ENCODE peak calls at places on chromosomes 13 and 19, in nine cellular contexts. S is lower leg skin, N is cardiac fibroblast, W is transverse colon, C is left ventricle myocardium inferior, D is tibial artery, X is pancreas, I is Peyer's patch, R is fibroblast of mammary gland. Y is an unnamed sample.

GRCh38 chr13:53605306-53605705 is 576.7 kb downstream of the OLFM4 start:
- DNase-seq in S (no peak), N (no peak), W (no peak), C (no peak), D (no peak), X (no peak), I (no peak), R (no peak), Y (no peak)

GRCh38 chr13:35818577-35819165 is 312.5 kb downstream of the DCLK1 start:
- DNase-seq in S (no peak), N (peak; percentile 72), W (no peak), C (no peak), D (no peak), X (no peak), I (no peak), R (peak; percentile 70), Y (no peak)

GRCh38 chr13:19596960-19597361 is 35.6 kb upstream of the TPTE2 start:
- DNase-seq in S (no peak), N (peak; percentile 50), W (no peak), C (no peak), D (no peak), X (no peak), I (no peak), R (peak; percentile 85), Y (no peak)

GRCh38 chr19:54335164-54335563 is 3.8 kb downstream of the LILRA4 start:
- DNase-seq in S (no peak), N (no peak), W (no peak), C (no peak), D (no peak), X (no peak), I (peak; percentile 22), R (no peak), Y (no peak)

GRCh38 chr19:50906217-50906616 is 5.0 kb downstream of the KLK4 start:
- DNase-seq in S (no peak), N (no peak), W (peak; percentile 14), C (no peak), D (no peak), X (no peak), I (peak; percentile 54), R (peak; percentile 23), Y (no peak)

GRCh38 chr19:47330466-47330869 is 1.5 kb upstream of the C5AR2 start:
- DNase-seq in S (peak; percentile 31), N (peak; percentile 77), W (no peak), C (no peak), D (no peak), X (no peak), I (no peak), R (no peak), Y (no peak)

GRCh38 chr19:47511128-47511517 is 3.7 kb downstream of the NAPA start:
- DNase-seq in S (no peak), N (no peak), W (no peak), C (peak; percentile 63), D (no peak), X (peak; percentile 85), I (no peak), R (peak; percentile 67), Y (no peak)

GRCh38 chr19:17183858-17184271 is 31.3 kb upstream of the USE1 start:
- DNase-seq in S (no peak), N (no peak), W (no peak), C (no peak), D (no peak), X (no peak), I (no peak), R (no peak), Y (no peak)

GRCh38 chr13:94706854-94707399 is 5.4 kb downstream of the SOX21 start:
- DNase-seq in S (no peak), N (no peak), W (no peak), C (no peak), D (no peak), X (no peak), I (no peak), R (no peak), Y (no peak)

GRCh38 chr13:112943309-112944125 is 25.5 kb upstream of the MCF2L start:
- DNase-seq in S (no peak), N (peak; percentile 18), W (peak; percentile 40), C (peak; percentile 55), D (no peak), X (no peak), I (peak; percentile 55), R (no peak), Y (peak; percentile 75)

GRCh38 chr19:3398114-3398899 is 31.9 kb downstream of the NFIC start:
- DNase-seq in S (peak; percentile 69), N (no peak), W (peak; percentile 67), C (peak; percentile 84), D (peak; percentile 84), X (peak; percentile 95), I (peak; percentile 66), R (no peak), Y (no peak)

GRCh38 chr19:21482863-21483276 is 22.5 kb upstream of the ZNF429 start:
- DNase-seq in S (no peak), N (peak; percentile 44), W (peak; percentile 48), C (peak; percentile 63), D (no peak), X (peak; percentile 83), I (peak; percentile 49), R (peak; percentile 48), Y (no peak)

GRCh38 chr13:46295531-46296464 is 84.1 kb downstream of the LRRC63 start:
- DNase-seq in S (peak; percentile 24), N (peak; percentile 97), W (peak; percentile 34), C (no peak), D (peak; percentile 34), X (no peak), I (peak; percentile 68), R (peak; percentile 98), Y (no peak)

GRCh38 chr19:32350492-32350891 is 5.1 kb downstream of the ZNF507 start:
- DNase-seq in S (no peak), N (no peak), W (no peak), C (no peak), D (no peak), X (no peak), I (no peak), R (peak; percentile 14), Y (no peak)
- TF ChIP-seq CTCF in S (no peak), N (no peak), W (no peak), C (no peak), D (no peak), X (no peak), I (no peak), R (no peak), Y (no peak)

GRCh38 chr19:16116067-16116466 is 4.4 kb downstream of the RAB8A start:
- DNase-seq in S (no peak), N (no peak), W (no peak), C (no peak), D (no peak), X (no peak), I (no peak), R (no peak), Y (no peak)

GRCh38 chr19:16112778-16113177 is 1.1 kb downstream of the RAB8A start:
- DNase-seq in S (no peak), N (no peak), W (no peak), C (no peak), D (no peak), X (peak; percentile 12), I (no peak), R (no peak), Y (no peak)

GRCh38 chr19:16117594-16118033 is 5.9 kb downstream of the RAB8A start:
- DNase-seq in S (no peak), N (no peak), W (peak; percentile 51), C (no peak), D (no peak), X (no peak), I (peak; percentile 67), R (no peak), Y (no peak)

GRCh38 chr19:16113727-16114126 is 2.0 kb downstream of the RAB8A start:
- DNase-seq in S (no peak), N (no peak), W (no peak), C (no peak), D (no peak), X (peak; percentile 4), I (no peak), R (no peak), Y (no peak)

GRCh38 chr19:16115309-16116039 is 3.8 kb downstream of the RAB8A start:
- DNase-seq in S (no peak), N (no peak), W (peak; percentile 51), C (no peak), D (no peak), X (peak; percentile 26), I (peak; percentile 75), R (no peak), Y (no peak)
- TF ChIP-seq CTCF in S (no peak), N (no peak), W (no peak), C (no peak), D (no peak), X (no peak), I (no peak), R (no peak), Y (no peak)

GRCh38 chr19:11735375-11735774 is 3.4 kb downstream of the ZNF823 start:
- DNase-seq in S (peak; percentile 26), N (no peak), W (peak; percentile 34), C (no peak), D (no peak), X (no peak), I (no peak), R (no peak), Y (no peak)

GRCh38 chr19:11736696-11737095 is 2.0 kb downstream of the ZNF823 start:
- DNase-seq in S (peak; percentile 45), N (peak; percentile 86), W (peak; percentile 19), C (peak; percentile 26), D (peak; percentile 50), X (no peak), I (peak; percentile 50), R (peak; percentile 61), Y (no peak)

GRCh38 chr19:11738746-11739620 is at the start of gene ZNF823:
- DNase-seq in S (peak; percentile 100), N (peak; percentile 97), W (peak; percentile 100), C (peak; percentile 99), D (peak; percentile 99), X (peak; percentile 99), I (peak; percentile 100), R (peak; percentile 97), Y (peak; percentile 97)

DNA sequence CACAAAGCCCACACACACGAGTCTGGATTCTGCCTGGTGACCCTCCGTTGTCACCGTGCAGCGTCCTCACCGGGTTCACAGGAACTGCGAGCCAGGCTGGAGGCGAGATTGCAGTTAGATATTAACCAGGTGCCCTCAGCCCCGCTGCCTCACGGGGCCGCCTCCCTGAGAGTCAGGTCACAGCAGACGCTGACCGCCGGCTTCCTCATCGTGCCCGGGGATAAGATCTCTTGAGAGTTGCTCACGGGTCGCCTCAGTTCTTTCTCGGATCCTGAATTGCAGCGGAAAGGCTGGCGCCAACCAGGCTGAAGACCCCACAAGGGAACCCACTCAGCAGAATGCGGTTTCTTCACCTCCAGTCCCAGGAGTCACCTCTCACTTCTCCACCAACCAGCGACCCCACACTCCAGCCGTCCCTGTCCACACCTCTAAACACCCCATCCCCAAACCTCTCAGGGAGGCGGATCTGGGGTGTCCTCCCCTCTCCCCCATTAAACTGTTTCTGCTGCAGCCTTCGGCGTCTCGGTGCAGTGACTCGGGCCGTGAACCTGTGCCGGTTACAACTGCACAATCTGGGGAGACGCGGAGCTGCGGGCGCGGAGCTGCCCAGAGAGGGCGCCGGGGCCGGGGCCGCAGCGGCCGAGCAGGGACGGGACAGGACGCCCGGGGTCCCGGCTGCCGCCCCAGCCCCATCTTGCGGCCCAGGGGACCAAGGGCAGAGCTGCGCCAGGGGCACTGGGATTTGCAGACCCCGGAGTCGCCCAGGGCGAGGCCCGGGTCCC is 591 bp downstream of the ZNF823 start:
- DNase-seq in S (peak; percentile 26), N (peak; percentile 27), W (peak; percentile 84), C (peak; percentile 31), D (peak; percentile 37), X (peak; percentile 95), I (peak; percentile 86), R (peak; percentile 4), Y (peak; percentile 68)
- TF ChIP-seq CTCF in S (no peak), N (no peak), W (no peak), C (peak; percentile 9), D (no peak), X (no peak), I (peak; percentile 5), R (no peak), Y (no peak)

GRCh38 chr13:104011505-104012270 is 945.5 kb upstream of the SLC10A2 start:
- DNase-seq in S (peak; percentile 17), N (no peak), W (no peak), C (no peak), D (no peak), X (no peak), I (no peak), R (no peak), Y (no peak)
- TF ChIP-seq CTCF in S (no peak), N (no peak), W (no peak), C (no peak), D (no peak), X (no peak), I (no peak), R (no peak), Y (no peak)

Y was measured in type B pancreatic cell.